ENCODE peak calls at places on chromosome 10, in five cellular contexts. Z is lower leg skin; B is pancreas; W is activated naive CD8-positive, alpha-beta T cell treated with anti-CD3 and anti-CD28 coated beads for 36 hours; F is NCI-H1105. A is an unnamed sample.

GRCh38 chr10:21125471-21126228 is 228.5 kb upstream of the NEBL start:
- DNase-seq in Z (no peak), W (no peak), B (no peak), F (no peak), A (no peak)

GRCh38 chr10:131700506-131700905 is 200.3 kb upstream of the PPP2R2D start:
- DNase-seq in B (no peak), W (no peak), F (no peak), Z (no peak), A (no peak)

GRCh38 chr10:69315610-69316312 is 37.5 kb downstream of the HK1 start:
- DNase-seq in B (no peak), Z (no peak), W (no peak), F (no peak), A (no peak)

GRCh38 chr10:71835671-71836593 is 15.1 kb downstream of the PSAP start:
- DNase-seq in W (no peak), Z (peak; percentile 38), B (peak; percentile 61), F (no peak), A (peak; percentile 81)

GRCh38 chr10:93852721-93853120 is 41.1 kb upstream of the SLC35G1 start:
- DNase-seq in Z (no peak), B (no peak), W (no peak), F (no peak), A (no peak)

GRCh38 chr10:93074597-93075368 is 1.1 kb downstream of the CYP26A1 start:
- DNase-seq in Z (no peak), F (no peak), B (no peak), W (no peak), A (no peak)

GRCh38 chr10:13219685-13220670 is 14.2 kb downstream of the UCMA start:
- DNase-seq in F (no peak), B (no peak), W (no peak), Z (no peak), A (peak; percentile 42)

GRCh38 chr10:34666008-34666700 is 148.9 kb downstream of the PARD3 start:
- DNase-seq in W (no peak), Z (peak; percentile 37), F (no peak), B (peak; percentile 39), A (peak; percentile 40)

GRCh38 chr10:129101232-129101980 is 365.6 kb upstream of the MGMT start:
- DNase-seq in B (no peak), W (peak; percentile 20), Z (peak; percentile 10), F (no peak), A (no peak)

GRCh38 chr10:92591550-92592140 is 1.3 kb upstream of the KIF11 start:
- DNase-seq in F (peak; percentile 84), Z (peak; percentile 91), B (peak; percentile 88), W (peak; percentile 93), A (peak; percentile 94)

GRCh38 chr10:29658984-29659769 is 24.4 kb upstream of the SVIL start:
- DNase-seq in B (no peak), F (no peak), W (peak; percentile 71), Z (peak; percentile 45), A (peak; percentile 41)

GRCh38 chr10:104376784-104377300 is 23.2 kb downstream of the CFAP58 start:
- DNase-seq in W (no peak), F (no peak), B (no peak), Z (no peak), A (no peak)

GRCh38 chr10:24047201-24047600 is 161.7 kb upstream of the KIAA1217 start:
- DNase-seq in W (no peak), B (no peak), F (no peak), Z (no peak), A (no peak)